ENCODE peak calls at places on chromosomes 6 and 20, in nine cellular contexts. U is CD8-positive, alpha-beta T cell; X is stomach; O is lower lobe of right lung; N is lower leg skin; Y is AG04450; K is tibial artery; P is choroid plexus epithelial cell; D is fibroblast of pulmonary artery. G is an unnamed sample.

GRCh38 chr20:53500651-53501050 is 93.0 kb downstream of the ZNF217 start:
- DNase-seq in U (no peak), X (no peak), O (no peak), N (no peak), Y (no peak), K (no peak), P (no peak), D (no peak), G (no peak)

GRCh38 chr20:31452575-31452974 is 12.1 kb downstream of the DEFB123 start:
- DNase-seq in U (no peak), X (no peak), O (no peak), N (no peak), Y (no peak), K (no peak), P (no peak), D (no peak), G (no peak)

GRCh38 chr20:7327815-7328214 is 560.3 kb downstream of the BMP2 start:
- DNase-seq in U (no peak), X (no peak), O (no peak), N (no peak), Y (no peak), K (no peak), P (no peak), D (no peak), G (no peak)

GRCh38 chr6:6942826-6943225 is 164.9 kb upstream of the RREB1 start:
- DNase-seq in U (no peak), X (no peak), O (peak; percentile 78), N (peak; percentile 28), Y (no peak), K (peak; percentile 26), P (no peak), D (peak; percentile 3), G (no peak)

GRCh38 chr6:161318456-161318855 is 44.6 kb upstream of the AGPAT4 start:
- DNase-seq in U (no peak), X (no peak), O (no peak), N (no peak), Y (no peak), K (no peak), P (no peak), D (no peak), G (no peak)

GRCh38 chr6:112640895-112641294 is 293.8 kb downstream of the RFPL4B start:
- DNase-seq in U (no peak), X (no peak), O (no peak), N (no peak), Y (no peak), K (no peak), P (peak; percentile 79), D (peak; percentile 30), G (no peak)

GRCh38 chr6:101178748-101179147 is 214.8 kb upstream of the GRIK2 start:
- DNase-seq in U (no peak), X (no peak), O (no peak), N (no peak), Y (no peak), K (no peak), P (peak; percentile 3), D (peak; percentile 7), G (no peak)

GRCh38 chr6:57173056-57173885 is 1.1 kb downstream of the BAG2 start:
- DNase-seq in U (no peak), X (no peak), O (no peak), N (no peak), Y (no peak), K (no peak), P (peak; percentile 46), D (peak; percentile 43), G (no peak)

GRCh38 chr20:32289661-32290431 is 12.4 kb downstream of the KIF3B start:
- DNase-seq in U (no peak), X (peak; percentile 46), O (no peak), N (no peak), Y (no peak), K (no peak), P (no peak), D (no peak), G (no peak)

GRCh38 chr20:52103911-52104545 is 87.6 kb downstream of the ZFP64 start:
- DNase-seq in U (no peak), X (no peak), O (no peak), N (no peak), Y (no peak), K (no peak), P (peak; percentile 25), D (peak; percentile 11), G (no peak)

GRCh38 chr6:56803594-56803993 is 151.3 kb upstream of the BEND6 start:
- DNase-seq in U (no peak), X (no peak), O (no peak), N (no peak), Y (no peak), K (no peak), P (peak; percentile 85), D (peak; percentile 70), G (no peak)

GRCh38 chr20:18380908-18381529 is 85.8 kb downstream of the DZANK1 start:
- DNase-seq in U (no peak), X (no peak), O (no peak), N (no peak), Y (no peak), K (no peak), P (no peak), D (no peak), G (no peak)

GRCh38 chr6:34618430-34619182 is 62.5 kb upstream of the SPDEF start:
- DNase-seq in U (no peak), X (no peak), O (no peak), N (no peak), Y (no peak), K (no peak), P (no peak), D (no peak), G (no peak)

GRCh38 chr20:33531047-33531877 is 41.4 kb downstream of the CBFA2T2 start:
- DNase-seq in U (no peak), X (no peak), O (no peak), N (no peak), Y (no peak), K (no peak), P (peak; percentile 42), D (peak; percentile 33), G (no peak)

GRCh38 chr6:159919011-159919511 is 28.3 kb downstream of the MAS1 start:
- DNase-seq in U (no peak), X (no peak), O (no peak), N (no peak), Y (no peak), K (no peak), P (peak; percentile 72), D (peak; percentile 52), G (no peak)

GRCh38 chr6:88662163-88662580 is 301.2 kb downstream of the RNGTT start:
- DNase-seq in U (no peak), X (peak; percentile 36), O (no peak), N (no peak), Y (no peak), K (no peak), P (no peak), D (no peak), G (no peak)

GRCh38 chr20:25470045-25470444 is 62.6 kb downstream of the GINS1 start:
- DNase-seq in U (peak; percentile 24), X (peak; percentile 32), O (no peak), N (no peak), Y (no peak), K (no peak), P (peak; percentile 61), D (peak; percentile 38), G (no peak)
- TF ChIP-seq CTCF in U (no peak), X (no peak), O (no peak), N (no peak), Y (peak; percentile 47), K (no peak), P (peak; percentile 69), D (peak; percentile 41), G (peak; percentile 57)

GRCh38 chr6:45377041-45377554 is 636 bp downstream of the SUPT3H start:
- DNase-seq in U (no peak), X (no peak), O (no peak), N (peak; percentile 63), Y (no peak), K (no peak), P (peak; percentile 43), D (no peak), G (no peak)

GRCh38 chr6:45378324-45378926 is 691 bp upstream of the SUPT3H start:
- DNase-seq in U (no peak), X (peak; percentile 27), O (peak; percentile 50), N (no peak), Y (peak; percentile 23), K (peak; percentile 36), P (peak; percentile 58), D (no peak), G (no peak)

GRCh38 chr6:45375449-45375848 is 2.3 kb downstream of the SUPT3H start:
- DNase-seq in U (no peak), X (no peak), O (no peak), N (no peak), Y (no peak), K (no peak), P (peak; percentile 31), D (no peak), G (no peak)

GRCh38 chr6:45376310-45377040 is 1.3 kb downstream of the SUPT3H start:
- DNase-seq in U (no peak), X (no peak), O (no peak), N (no peak), Y (no peak), K (no peak), P (peak; percentile 56), D (peak; percentile 77), G (no peak)

DNA sequence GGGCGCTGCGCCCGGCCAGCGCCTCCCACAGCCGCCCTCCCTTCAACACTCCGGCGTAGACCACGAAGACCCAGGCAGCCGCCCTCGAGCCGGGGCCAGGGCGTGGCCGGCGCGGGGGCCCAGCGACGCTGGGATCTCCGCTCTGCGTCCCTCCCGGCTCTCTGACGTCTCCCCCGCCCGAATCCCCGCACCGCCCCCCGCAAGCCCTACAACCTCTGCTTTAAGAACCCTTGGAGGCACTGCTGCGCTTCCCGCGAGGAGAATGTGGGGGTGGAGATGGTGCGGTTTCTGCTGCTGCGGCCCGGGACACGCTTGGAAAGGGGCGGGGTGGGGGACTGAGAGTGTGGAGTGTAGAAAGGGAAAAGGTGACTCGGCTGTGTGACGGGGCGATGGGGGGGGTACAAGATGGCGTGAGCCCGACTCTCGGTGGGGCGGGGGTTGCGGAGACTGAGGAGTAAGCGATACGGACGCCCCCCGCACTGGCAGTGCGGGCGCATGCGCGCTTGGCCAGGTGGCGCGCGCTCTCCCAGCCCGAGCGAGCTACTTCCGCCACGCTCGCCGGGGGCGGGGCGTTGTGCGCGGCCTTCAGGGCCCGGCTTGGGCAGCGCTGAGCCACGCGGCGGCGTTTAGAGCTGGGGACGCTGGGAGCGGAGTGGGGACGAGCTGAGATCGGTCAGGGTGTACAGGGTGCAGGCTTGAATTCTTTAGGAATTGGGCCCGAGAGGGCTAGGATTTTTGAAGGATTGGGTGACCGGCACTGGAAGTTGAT is at the start of gene SUPT3H:
- DNase-seq in U (peak; percentile 79), X (peak; percentile 91), O (peak; percentile 94), N (peak; percentile 85), Y (peak; percentile 75), K (peak; percentile 89), P (peak; percentile 95), D (peak; percentile 94), G (peak; percentile 92)
- TF ChIP-seq CTCF in U (no peak), X (no peak), O (peak; percentile 31), N (no peak), Y (peak; percentile 29), K (peak; percentile 13), P (peak; percentile 27), D (no peak), G (peak; percentile 18)

GRCh38 chr6:36380166-36380565 is 7.3 kb downstream of the ETV7 start:
- DNase-seq in U (no peak), X (no peak), O (no peak), N (no peak), Y (no peak), K (no peak), P (no peak), D (no peak), G (no peak)
- TF ChIP-seq CTCF in U (no peak), X (no peak), O (no peak), N (no peak), Y (no peak), K (no peak), P (no peak), D (no peak), G (no peak)

GRCh38 chr20:35866446-35867202 is 87.7 kb downstream of the SCAND1 start:
- DNase-seq in U (no peak), X (no peak), O (no peak), N (no peak), Y (no peak), K (no peak), P (peak; percentile 5), D (peak; percentile 40), G (no peak)
- TF ChIP-seq CTCF in U (no peak), X (no peak), O (no peak), N (no peak), Y (no peak), K (no peak), P (no peak), D (no peak), G (no peak)

G was measured in progenitor cell of endocrine pancreas.